ENCODE peak calls at places on chromosomes 16 and 17, in ten cellular contexts. One of them, this sample, is unnamed.

GRCh38 chr17:37299257-37299985 is 76.4 kb upstream of the C17orf78 start:
- DNase-seq in activated naive CD8-positive, alpha-beta T cell treated with anti-CD3 and anti-CD28 coated beads for 36 hours: no peak
- DNase-seq in stomach: no peak
- DNase-seq in ovary: no peak
- DNase-seq in AG08396: no peak
- DNase-seq in GF-D8: no peak
- DNase-seq in T-helper 17 cell: no peak
- DNase-seq in CD4-positive, alpha-beta T cell: no peak
- DNase-seq in fibroblast of the aortic adventitia: peak; percentile 35
- DNase-seq in non-pigmented ciliary epithelial cell: no peak
- DNase-seq in this sample: no peak

GRCh38 chr17:74923538-74924249 is 379 bp upstream of the OTOP2 start:
- DNase-seq in non-pigmented ciliary epithelial cell: no peak
- DNase-seq in fibroblast of the aortic adventitia: peak; percentile 35
- DNase-seq in activated naive CD8-positive, alpha-beta T cell treated with anti-CD3 and anti-CD28 coated beads for 36 hours: peak; percentile 74
- DNase-seq in T-helper 17 cell: peak; percentile 52
- DNase-seq in ovary: peak; percentile 56
- DNase-seq in GF-D8: no peak
- DNase-seq in CD4-positive, alpha-beta T cell: peak; percentile 69
- DNase-seq in stomach: peak; percentile 81
- DNase-seq in AG08396: peak; percentile 94
- DNase-seq in this sample: peak; percentile 62

GRCh38 chr17:37133131-37133530 is 184.4 kb downstream of the AATF start:
- DNase-seq in non-pigmented ciliary epithelial cell: no peak
- DNase-seq in T-helper 17 cell: no peak
- DNase-seq in CD4-positive, alpha-beta T cell: no peak
- DNase-seq in activated naive CD8-positive, alpha-beta T cell treated with anti-CD3 and anti-CD28 coated beads for 36 hours: no peak
- DNase-seq in GF-D8: no peak
- DNase-seq in stomach: no peak
- DNase-seq in ovary: no peak
- DNase-seq in AG08396: no peak
- DNase-seq in fibroblast of the aortic adventitia: no peak
- DNase-seq in this sample: no peak

GRCh38 chr16:72530434-72530833 is 358.5 kb upstream of the PMFBP1 start:
- DNase-seq in non-pigmented ciliary epithelial cell: no peak
- DNase-seq in CD4-positive, alpha-beta T cell: no peak
- DNase-seq in stomach: no peak
- DNase-seq in GF-D8: no peak
- DNase-seq in AG08396: peak; percentile 7
- DNase-seq in fibroblast of the aortic adventitia: peak; percentile 66
- DNase-seq in ovary: no peak
- DNase-seq in activated naive CD8-positive, alpha-beta T cell treated with anti-CD3 and anti-CD28 coated beads for 36 hours: no peak
- DNase-seq in T-helper 17 cell: no peak
- DNase-seq in this sample: no peak

GRCh38 chr17:61389670-61390478 is 9.8 kb upstream of the TBX2 start:
- DNase-seq in activated naive CD8-positive, alpha-beta T cell treated with anti-CD3 and anti-CD28 coated beads for 36 hours: peak; percentile 68
- DNase-seq in GF-D8: no peak
- DNase-seq in fibroblast of the aortic adventitia: peak; percentile 41
- DNase-seq in non-pigmented ciliary epithelial cell: no peak
- DNase-seq in ovary: no peak
- DNase-seq in T-helper 17 cell: peak; percentile 24
- DNase-seq in AG08396: peak; percentile 85
- DNase-seq in CD4-positive, alpha-beta T cell: no peak
- DNase-seq in stomach: peak; percentile 57
- DNase-seq in this sample: peak; percentile 12

GRCh38 chr16:12519986-12520385 is 283.7 kb downstream of the CPPED1 start:
- DNase-seq in T-helper 17 cell: no peak
- DNase-seq in activated naive CD8-positive, alpha-beta T cell treated with anti-CD3 and anti-CD28 coated beads for 36 hours: no peak
- DNase-seq in CD4-positive, alpha-beta T cell: no peak
- DNase-seq in non-pigmented ciliary epithelial cell: no peak
- DNase-seq in stomach: no peak
- DNase-seq in AG08396: no peak
- DNase-seq in fibroblast of the aortic adventitia: no peak
- DNase-seq in GF-D8: no peak
- DNase-seq in ovary: no peak
- DNase-seq in this sample: no peak

GRCh38 chr17:80827646-80828643 is 163.7 kb upstream of the CHMP6 start:
- DNase-seq in ovary: no peak
- DNase-seq in fibroblast of the aortic adventitia: no peak
- DNase-seq in T-helper 17 cell: peak; percentile 6
- DNase-seq in stomach: no peak
- DNase-seq in GF-D8: no peak
- DNase-seq in AG08396: no peak
- DNase-seq in activated naive CD8-positive, alpha-beta T cell treated with anti-CD3 and anti-CD28 coated beads for 36 hours: no peak
- DNase-seq in non-pigmented ciliary epithelial cell: no peak
- DNase-seq in CD4-positive, alpha-beta T cell: no peak
- DNase-seq in this sample: no peak

GRCh38 chr16:86286991-86287640 is 223.2 kb upstream of the FOXF1 start:
- DNase-seq in T-helper 17 cell: no peak
- DNase-seq in activated naive CD8-positive, alpha-beta T cell treated with anti-CD3 and anti-CD28 coated beads for 36 hours: no peak
- DNase-seq in AG08396: peak; percentile 42
- DNase-seq in ovary: no peak
- DNase-seq in fibroblast of the aortic adventitia: no peak
- DNase-seq in non-pigmented ciliary epithelial cell: no peak
- DNase-seq in stomach: no peak
- DNase-seq in GF-D8: no peak
- DNase-seq in CD4-positive, alpha-beta T cell: no peak
- DNase-seq in this sample: no peak

GRCh38 chr16:2516391-2517240 is 2.9 kb downstream of the ATP6V0C start:
- DNase-seq in stomach: no peak
- DNase-seq in ovary: no peak
- DNase-seq in activated naive CD8-positive, alpha-beta T cell treated with anti-CD3 and anti-CD28 coated beads for 36 hours: no peak
- DNase-seq in AG08396: no peak
- DNase-seq in non-pigmented ciliary epithelial cell: no peak
- DNase-seq in GF-D8: peak; percentile 82
- DNase-seq in CD4-positive, alpha-beta T cell: no peak
- DNase-seq in fibroblast of the aortic adventitia: no peak
- DNase-seq in T-helper 17 cell: no peak
- DNase-seq in this sample: no peak